ENCODE peak calls at places on chromosome 4, in nine cellular contexts. E, J, F, L, Y, A, B, Q and O are unnamed samples.

GRCh38 chr4:188037003-188037713 is 41.6 kb downstream of the ZFP42 start:
- DNase-seq in E (no peak), A (no peak), L (no peak), B (no peak), F (no peak), Y (no peak), Q (no peak), J (no peak), O (no peak)

GRCh38 chr4:181308476-181309170 is 934.6 kb upstream of the TENM3 start:
- DNase-seq in J (no peak), L (no peak), F (no peak), E (no peak), Y (no peak), Q (no peak), B (no peak), A (no peak), O (no peak)

GRCh38 chr4:8334786-8335460 is 65.4 kb downstream of the HTRA3 start:
- DNase-seq in Q (no peak), F (no peak), Y (no peak), E (no peak), J (no peak), A (no peak), B (no peak), L (no peak), O (no peak)

GRCh38 chr4:10099521-10100325 is 16.9 kb downstream of the WDR1 start:
- DNase-seq in F (no peak), J (no peak), Q (no peak), L (peak), A (no peak), B (no peak), Y (peak), E (peak), O (no peak)

GRCh38 chr4:61521451-61521850 is 321.3 kb downstream of the ADGRL3 start:
- DNase-seq in Q (no peak), A (no peak), J (no peak), B (no peak), F (no peak), E (no peak), Y (no peak), L (no peak), O (no peak)

GRCh38 chr4:148091896-148092295 is 350.3 kb downstream of the NR3C2 start:
- DNase-seq in J (no peak), A (no peak), F (no peak), Y (no peak), B (no peak), L (no peak), E (no peak), Q (no peak), O (no peak)

GRCh38 chr4:20370284-20370683 is 118.6 kb downstream of the SLIT2 start:
- DNase-seq in Q (peak), Y (no peak), E (peak), J (no peak), F (peak), L (no peak), A (no peak), B (no peak), O (peak)

GRCh38 chr4:53734584-53735363 is 143.5 kb upstream of the LNX1 start:
- DNase-seq in Q (peak), B (no peak), F (no peak), Y (no peak), L (no peak), A (no peak), J (no peak), E (no peak), O (peak)

GRCh38 chr4:34148322-34148908 is 2095.9 kb downstream of the ARAP2 start:
- DNase-seq in L (no peak), E (no peak), Y (no peak), B (no peak), F (no peak), J (no peak), A (no peak), Q (no peak), O (no peak)

GRCh38 chr4:131447883-131448282 is 1701.2 kb upstream of the PCDH10 start:
- DNase-seq in L (no peak), Y (no peak), Q (no peak), F (no peak), J (no peak), B (no peak), A (no peak), E (no peak), O (no peak)

GRCh38 chr4:17347445-17347844 is 164.4 kb downstream of the QDPR start:
- DNase-seq in J (no peak), A (no peak), Y (peak), B (peak), L (no peak), E (peak), Q (peak), F (no peak), O (no peak)

GRCh38 chr4:65773636-65774035 is 103.3 kb upstream of the EPHA5 start:
- DNase-seq in A (no peak), F (no peak), E (no peak), L (no peak), Q (no peak), Y (no peak), J (no peak), B (no peak), O (no peak)

GRCh38 chr4:8537041-8537461 is 43.1 kb upstream of the GPR78 start:
- DNase-seq in J (peak), F (no peak), E (no peak), B (peak), Q (peak), A (no peak), L (no peak), Y (no peak), O (peak)

GRCh38 chr4:106627071-106627470 is 258.5 kb upstream of the GIMD1 start:
- DNase-seq in B (no peak), Q (peak), A (no peak), F (no peak), E (no peak), L (no peak), J (no peak), Y (no peak), O (no peak)

GRCh38 chr4:48047896-48048295 is 31.3 kb downstream of the NIPAL1 start:
- DNase-seq in E (no peak), A (no peak), F (no peak), L (no peak), J (peak), Q (no peak), B (no peak), Y (no peak), O (no peak)

GRCh38 chr4:57324673-57325307 is 214.6 kb upstream of the IGFBP7 start:
- DNase-seq in J (no peak), B (no peak), A (no peak), Q (no peak), F (no peak), Y (no peak), L (no peak), E (no peak), O (no peak)

GRCh38 chr4:122930877-122931276 is 8.5 kb upstream of the NUDT6 start:
- DNase-seq in Y (peak), J (no peak), F (no peak), E (no peak), Q (peak), B (peak), A (no peak), L (no peak), O (no peak)

GRCh38 chr4:47926667-47927258 is 12.4 kb upstream of the NFXL1 start:
- DNase-seq in Q (peak), J (peak), F (no peak), E (peak), Y (peak), L (peak), B (peak), A (peak), O (peak)